ENCODE peak calls at places on chromosomes 12 and 14, in ten cellular contexts. B, G, N, Z, L, H, E, I, A and Q are unnamed samples.

GRCh38 chr12:109637341-109637740 is 63.7 kb downstream of the MVK start:
- DNase-seq in B (no peak), G (no peak), N (no peak), Z (no peak), L (no peak), H (no peak), E (no peak), I (no peak), A (no peak), Q (no peak)

GRCh38 chr12:115204957-115205754 is 521.2 kb upstream of the TBX3 start:
- DNase-seq in B (no peak), G (no peak), N (no peak), Z (no peak), L (no peak), H (no peak), E (no peak), I (no peak), A (no peak), Q (no peak)

GRCh38 chr12:20319374-20319773 is 49.0 kb upstream of the PDE3A start:
- DNase-seq in B (no peak), G (peak), N (no peak), Z (no peak), L (no peak), H (no peak), E (no peak), I (no peak), A (no peak), Q (no peak)

GRCh38 chr14:72555609-72556000 is 338.3 kb downstream of the DPF3 start:
- DNase-seq in B (no peak), G (no peak), N (no peak), Z (no peak), L (no peak), H (no peak), E (no peak), I (no peak), A (no peak), Q (no peak)

GRCh38 chr12:132094269-132094891 is 49.7 kb downstream of the DDX51 start:
- DNase-seq in B (no peak), G (no peak), N (no peak), Z (no peak), L (no peak), H (no peak), E (no peak), I (no peak), A (no peak), Q (no peak)

GRCh38 chr12:124953689-124954405 is 35.1 kb downstream of the DHX37 start:
- DNase-seq in B (no peak), G (no peak), N (no peak), Z (no peak), L (peak), H (no peak), E (no peak), I (no peak), A (no peak), Q (no peak)

GRCh38 chr14:88227693-88228092 is 95.4 kb downstream of the KCNK10 start:
- DNase-seq in B (no peak), G (no peak), N (no peak), Z (no peak), L (no peak), H (no peak), E (no peak), I (no peak), A (no peak), Q (no peak)

GRCh38 chr14:55500219-55500701 is 59.8 kb upstream of the TBPL2 start:
- DNase-seq in B (peak), G (no peak), N (no peak), Z (no peak), L (no peak), H (no peak), E (no peak), I (no peak), A (no peak), Q (peak)

GRCh38 chr14:76306131-76306530 is 69.8 kb upstream of the ESRRB start:
- DNase-seq in B (no peak), G (no peak), N (no peak), Z (no peak), L (no peak), H (no peak), E (no peak), I (no peak), A (no peak), Q (no peak)

GRCh38 chr12:125169870-125170269 is 104.6 kb downstream of the AACS start:
- DNase-seq in B (no peak), G (no peak), N (no peak), Z (no peak), L (no peak), H (no peak), E (no peak), I (no peak), A (no peak), Q (no peak)

GRCh38 chr12:46562625-46563228 is 190.2 kb upstream of the SLC38A2 start:
- DNase-seq in B (peak), G (no peak), N (no peak), Z (no peak), L (no peak), H (no peak), E (no peak), I (no peak), A (no peak), Q (no peak)

GRCh38 chr14:58805057-58805456 is 167.3 kb downstream of the DACT1 start:
- DNase-seq in B (peak), G (no peak), N (no peak), Z (peak), L (no peak), H (no peak), E (no peak), I (no peak), A (no peak), Q (no peak)

GRCh38 chr12:51869490-51869865 is 18.4 kb upstream of the ANKRD33 start:
- DNase-seq in B (no peak), G (no peak), N (no peak), Z (no peak), L (no peak), H (no peak), E (no peak), I (no peak), A (no peak), Q (no peak)

GRCh38 chr12:124005736-124006581 is 32.9 kb downstream of the ZNF664 start:
- DNase-seq in B (no peak), G (no peak), N (no peak), Z (no peak), L (no peak), H (no peak), E (no peak), I (peak), A (no peak), Q (no peak)

GRCh38 chr14:105492051-105492965 is 1.3 kb downstream of the TEDC1 start:
- DNase-seq in B (no peak), G (peak), N (no peak), Z (no peak), L (no peak), H (no peak), E (no peak), I (no peak), A (no peak), Q (no peak)

GRCh38 chr12:31650927-31651326 is 8.6 kb upstream of the ETFBKMT start:
- DNase-seq in B (no peak), G (no peak), N (no peak), Z (no peak), L (no peak), H (no peak), E (no peak), I (no peak), A (no peak), Q (peak)

GRCh38 chr14:90384543-90384911 is 12.3 kb upstream of the CALM1 start:
- DNase-seq in B (no peak), G (no peak), N (no peak), Z (no peak), L (no peak), H (no peak), E (no peak), I (peak), A (no peak), Q (no peak)

GRCh38 chr12:122951979-122952892 is 14.0 kb downstream of the ABCB9 start:
- DNase-seq in B (peak), G (peak), N (peak), Z (peak), L (peak), H (peak), E (peak), I (peak), A (no peak), Q (peak)

GRCh38 chr12:39505562-39505961 is 62.6 kb upstream of the KIF21A start:
- DNase-seq in B (no peak), G (no peak), N (no peak), Z (no peak), L (no peak), H (no peak), E (no peak), I (no peak), A (no peak), Q (no peak)

GRCh38 chr12:96698521-96698920 is 208.5 kb upstream of the NEDD1 start:
- DNase-seq in B (no peak), G (no peak), N (no peak), Z (no peak), L (no peak), H (no peak), E (no peak), I (no peak), A (no peak), Q (no peak)

GRCh38 chr12:78210894-78211302 is 380.2 kb downstream of the NAV3 start:
- DNase-seq in B (peak), G (no peak), N (no peak), Z (peak), L (no peak), H (no peak), E (no peak), I (no peak), A (no peak), Q (no peak)

GRCh38 chr14:21846227-21846885 is 172.7 kb upstream of the OR4E1 start:
- DNase-seq in B (no peak), G (no peak), N (peak), Z (peak), L (no peak), H (peak), E (peak), I (peak), A (no peak), Q (peak)

GRCh38 chr14:105260826-105261438 is 12.6 kb downstream of the BTBD6 start:
- DNase-seq in B (no peak), G (no peak), N (no peak), Z (no peak), L (no peak), H (no peak), E (no peak), I (no peak), A (no peak), Q (no peak)

GRCh38 chr12:48934312-48934706 is 9.0 kb upstream of the FKBP11 start:
- DNase-seq in B (no peak), G (no peak), N (no peak), Z (no peak), L (no peak), H (no peak), E (no peak), I (peak), A (no peak), Q (no peak)

GRCh38 chr14:68782091-68782981 is 10.5 kb downstream of the ZFP36L1 start:
- DNase-seq in B (no peak), G (no peak), N (peak), Z (no peak), L (no peak), H (peak), E (no peak), I (peak), A (no peak), Q (no peak)

GRCh38 chr12:52566847-52567291 is 6.8 kb downstream of the KRT74 start:
- DNase-seq in B (no peak), G (peak), N (peak), Z (no peak), L (no peak), H (no peak), E (no peak), I (no peak), A (no peak), Q (no peak)

GRCh38 chr14:45810152-45810872 is 557.3 kb upstream of the MIS18BP1 start:
- DNase-seq in B (no peak), G (no peak), N (no peak), Z (peak), L (peak), H (no peak), E (no peak), I (no peak), A (peak), Q (no peak)

GRCh38 chr14:22106700-22107697 is 433.4 kb upstream of the OR4E1 start:
- DNase-seq in B (no peak), G (no peak), N (no peak), Z (no peak), L (no peak), H (no peak), E (no peak), I (peak), A (no peak), Q (no peak)

GRCh38 chr12:113227169-113227568 is 5.9 kb downstream of the TPCN1 start:
- DNase-seq in B (no peak), G (peak), N (no peak), Z (no peak), L (no peak), H (no peak), E (no peak), I (no peak), A (no peak), Q (no peak)

GRCh38 chr12:71768900-71769299 is 14.2 kb downstream of the RAB21 start:
- DNase-seq in B (no peak), G (no peak), N (no peak), Z (no peak), L (no peak), H (no peak), E (no peak), I (no peak), A (no peak), Q (no peak)

GRCh38 chr12:103560604-103561101 is 26.4 kb upstream of the STAB2 start:
- DNase-seq in B (no peak), G (no peak), N (no peak), Z (no peak), L (no peak), H (no peak), E (no peak), I (no peak), A (no peak), Q (no peak)

GRCh38 chr14:51938137-51938536 is 51.2 kb upstream of the RTRAF start:
- DNase-seq in B (no peak), G (no peak), N (no peak), Z (no peak), L (no peak), H (no peak), E (no peak), I (no peak), A (no peak), Q (no peak)

GRCh38 chr12:107843351-107844311 is 69.1 kb downstream of the ASCL4 start:
- DNase-seq in B (no peak), G (no peak), N (no peak), Z (no peak), L (peak), H (no peak), E (no peak), I (no peak), A (no peak), Q (no peak)

GRCh38 chr14:71620401-71620800 is 311.8 kb upstream of the RGS6 start:
- DNase-seq in B (no peak), G (no peak), N (no peak), Z (no peak), L (no peak), H (no peak), E (no peak), I (no peak), A (no peak), Q (no peak)

GRCh38 chr12:91899056-91899455 is 246.6 kb downstream of the BTG1 start:
- DNase-seq in B (no peak), G (no peak), N (no peak), Z (no peak), L (no peak), H (no peak), E (no peak), I (no peak), A (no peak), Q (no peak)

GRCh38 chr12:49962861-49963765 is 1.4 kb downstream of the AQP5 start:
- DNase-seq in B (peak), G (peak), N (no peak), Z (no peak), L (no peak), H (no peak), E (no peak), I (no peak), A (no peak), Q (peak)